ENCODE peak calls at places on chromosomes 1 and 21, in four cellular contexts. Y is iPS DF 6.9; V is CD8-positive, alpha-beta T cell; P is prostate gland. Z is an unnamed sample.

GRCh38 chr1:162003061-162003824 is 20.4 kb downstream of the OLFML2B start:
- DNase-seq in Y (no peak), V (no peak), P (no peak), Z (peak; percentile 94)

GRCh38 chr1:205344010-205344808 is 12.5 kb downstream of the KLHDC8A start:
- DNase-seq in Y (no peak), V (peak; percentile 66), P (no peak), Z (no peak)

GRCh38 chr1:235901461-235901860 is 34.8 kb upstream of the LYST start:
- DNase-seq in Y (no peak), V (no peak), P (no peak), Z (no peak)

GRCh38 chr1:13730751-13731482 is 30.9 kb downstream of the PRDM2 start:
- DNase-seq in Y (no peak), V (peak; percentile 85), P (peak; percentile 13), Z (no peak)

GRCh38 chr1:201419737-201420607 is 1.6 kb downstream of the TNNI1 start:
- DNase-seq in Y (no peak), V (no peak), P (no peak), Z (peak; percentile 87)

GRCh38 chr21:23968722-23969647 is 1638.3 kb downstream of the MRPL39 start:
- DNase-seq in Y (no peak), V (peak; percentile 79), P (no peak), Z (peak; percentile 78)

GRCh38 chr1:157566484-157567300 is 14.4 kb upstream of the FCRL5 start:
- DNase-seq in Y (no peak), V (no peak), P (no peak), Z (no peak)

GRCh38 chr1:209250970-209251636 is 332.4 kb upstream of the CAMK1G start:
- DNase-seq in Y (no peak), V (no peak), P (no peak), Z (no peak)

GRCh38 chr1:27727126-27727525 is 1.4 kb downstream of the FAM76A start:
- DNase-seq in Y (no peak), V (no peak), P (no peak), Z (no peak)

GRCh38 chr1:177820213-177820612 is 149.6 kb downstream of the SEC16B start:
- DNase-seq in Y (no peak), V (no peak), P (no peak), Z (no peak)

DNA sequence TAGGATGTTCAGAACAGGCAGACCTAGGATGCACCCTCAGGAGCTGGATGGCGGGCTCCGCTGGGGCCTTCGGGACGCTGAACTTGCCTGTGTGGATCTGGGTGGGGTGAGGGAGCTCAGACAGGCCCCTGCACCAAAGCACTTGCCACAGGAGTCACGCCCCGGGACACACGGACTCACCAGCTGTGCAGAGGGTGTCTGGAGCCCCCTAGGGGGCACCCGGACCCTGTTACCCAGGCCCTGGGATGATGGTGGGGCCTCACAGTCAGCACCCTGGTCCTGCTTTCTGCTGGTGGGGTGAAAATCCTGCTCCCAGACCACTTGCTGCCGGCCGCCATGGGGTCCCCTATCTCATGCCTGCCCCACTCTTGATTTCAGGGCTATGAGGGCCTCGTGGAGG is 10.8 kb downstream of the PFKL start:
- DNase-seq in Y (no peak), V (no peak), P (no peak), Z (no peak)
- H3K36me3 ChIP-seq in Y (peaks cover 26% of the 10 kb centered on the region), V (peaks cover 23% of the 10 kb centered on the region), P (peaks cover 14% of the 10 kb centered on the region), Z (peaks cover 6% of the 10 kb centered on the region)

GRCh38 chr1:228038387-228039005 is 31.7 kb downstream of the WNT3A start:
- DNase-seq in Y (no peak), V (peak; percentile 39), P (no peak), Z (no peak)

GRCh38 chr1:228041316-228041715 is 34.5 kb downstream of the WNT3A start:
- DNase-seq in Y (no peak), V (no peak), P (no peak), Z (no peak)

GRCh38 chr1:228039006-228039481 is 32.2 kb downstream of the WNT3A start:
- DNase-seq in Y (no peak), V (peak; percentile 43), P (no peak), Z (no peak)

GRCh38 chr1:228039504-228039903 is 32.7 kb downstream of the WNT3A start:
- DNase-seq in Y (no peak), V (no peak), P (no peak), Z (no peak)

DNA sequence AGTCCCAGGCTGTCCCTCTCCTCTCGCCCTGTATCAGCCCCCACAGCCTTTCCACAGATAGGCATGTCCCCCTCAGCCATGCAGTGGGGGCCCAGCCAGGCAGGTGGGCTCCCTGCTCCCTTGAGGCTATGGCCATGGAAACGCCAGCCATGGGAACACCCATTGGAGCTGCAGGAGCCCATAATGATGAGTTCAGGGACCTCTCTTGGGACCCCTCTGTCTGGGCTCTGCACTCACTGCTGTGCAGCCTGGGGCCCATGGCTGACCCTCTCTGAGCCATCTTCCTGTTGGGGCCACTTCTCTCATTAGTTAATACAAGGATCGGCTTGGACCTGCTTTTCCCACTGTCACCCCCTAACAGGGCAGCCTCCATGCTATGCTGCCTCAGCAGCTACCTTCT is 33.2 kb downstream of the WNT3A start:
- DNase-seq in Y (no peak), V (no peak), P (no peak), Z (no peak)
- H3K27me3 ChIP-seq in Y (peaks cover 28% of the 10 kb centered on the region), V (peaks cover 7% of the 10 kb centered on the region), P (peaks cover 5% of the 10 kb centered on the region), Z (peaks cover 4% of the 10 kb centered on the region)

GRCh38 chr1:241610056-241610815 is 29.9 kb downstream of the CHML start:
- DNase-seq in Y (no peak), V (no peak), P (peak; percentile 57), Z (peak; percentile 25)
- H3K4me1 ChIP-seq in Y (no peaks in the 10 kb centered on the region), V (no peaks in the 10 kb centered on the region), P (no peaks in the 10 kb centered on the region), Z (peaks cover 14% of the 10 kb centered on the region)

GRCh38 chr1:225849905-225850304 is 32.3 kb downstream of the TMEM63A start:
- DNase-seq in Y (no peak), V (peak; percentile 80), P (no peak), Z (peak; percentile 46)

GRCh38 chr1:225853441-225853840 is 28.7 kb downstream of the TMEM63A start:
- DNase-seq in Y (no peak), V (no peak), P (no peak), Z (no peak)

GRCh38 chr1:225852413-225853119 is 29.6 kb downstream of the TMEM63A start:
- DNase-seq in Y (no peak), V (no peak), P (no peak), Z (no peak)

GRCh38 chr1:225850370-225850769 is 31.8 kb downstream of the TMEM63A start:
- DNase-seq in Y (no peak), V (no peak), P (no peak), Z (no peak)

DNA sequence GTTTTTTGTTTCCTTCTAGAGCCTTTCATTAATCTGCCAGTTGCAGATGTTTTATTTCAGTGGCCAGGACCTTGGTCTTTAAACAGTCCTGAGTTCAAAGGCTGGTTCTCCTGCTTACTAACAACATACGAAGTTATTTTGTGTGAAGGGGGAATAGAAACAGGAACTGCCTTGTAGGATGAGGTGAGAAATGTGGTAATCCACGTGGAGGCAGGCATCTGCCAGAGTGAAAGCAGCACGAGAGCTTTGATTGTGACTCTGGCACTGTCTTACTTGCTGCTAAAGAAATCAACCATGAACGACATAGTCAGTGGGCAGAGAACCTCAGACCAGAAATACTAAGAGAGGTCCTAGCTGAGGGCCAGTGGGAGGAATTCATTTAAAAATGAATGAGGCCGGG is 30.4 kb downstream of the TMEM63A start:
- DNase-seq in Y (no peak), V (no peak), P (no peak), Z (no peak)
- H3K36me3 ChIP-seq in Y (peaks cover 28% of the 10 kb centered on the region), V (peaks cover 49% of the 10 kb centered on the region), P (no peaks in the 10 kb centered on the region), Z (peaks cover 9% of the 10 kb centered on the region)

GRCh38 chr1:17810668-17811067 is 55.5 kb downstream of the ACTL8 start:
- DNase-seq in Y (no peak), V (no peak), P (no peak), Z (no peak)

GRCh38 chr1:17819129-17819802 is 64.1 kb downstream of the ACTL8 start:
- DNase-seq in Y (no peak), V (no peak), P (no peak), Z (no peak)

GRCh38 chr1:17816511-17816910 is 61.4 kb downstream of the ACTL8 start:
- DNase-seq in Y (no peak), V (no peak), P (no peak), Z (no peak)
- H3K27me3 ChIP-seq in Y (no peaks in the 10 kb centered on the region), V (no peaks in the 10 kb centered on the region), P (no peaks in the 10 kb centered on the region), Z (peaks cover 15% of the 10 kb centered on the region)

DNA sequence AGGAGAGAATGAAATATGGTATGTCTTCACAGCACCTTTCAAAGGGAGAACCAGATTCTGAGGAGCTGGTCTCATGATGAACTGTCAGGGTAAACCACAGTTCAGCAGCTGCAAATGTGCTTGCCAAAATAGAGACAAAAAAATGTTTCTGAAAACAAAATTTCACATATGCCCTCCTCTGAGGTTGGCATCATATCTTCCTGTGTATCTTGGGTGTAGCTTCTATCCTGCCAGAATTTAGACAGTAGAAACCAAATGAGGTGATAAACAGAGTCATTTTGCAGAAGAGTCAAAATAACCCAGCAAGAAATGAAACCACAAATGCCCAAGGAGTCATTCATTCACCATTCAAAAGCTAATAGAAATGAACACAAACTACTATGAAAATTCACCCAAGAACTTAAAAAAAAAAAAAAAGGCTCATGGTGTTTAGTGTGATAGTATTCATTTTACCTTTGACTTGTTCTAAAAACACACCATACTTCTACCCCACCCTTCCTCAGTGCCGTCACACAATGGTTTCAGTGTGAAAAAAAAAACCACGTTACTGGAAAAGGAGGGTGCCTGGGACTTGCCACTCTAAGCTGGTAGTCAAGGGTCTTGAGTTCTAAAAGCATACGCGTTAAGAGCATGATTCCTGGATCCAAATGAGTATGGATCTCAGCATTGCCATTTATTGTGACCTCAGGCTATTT is 18.5 kb downstream of the SELL start:
- DNase-seq in Y (no peak), V (no peak), P (no peak), Z (no peak)
- H3K4me1 ChIP-seq in Y (peaks cover 3% of the 10 kb centered on the region), V (peaks cover 94% of the 10 kb centered on the region), P (no peaks in the 10 kb centered on the region), Z (no peaks in the 10 kb centered on the region)

GRCh38 chr1:93132638-93133037 is 47.6 kb downstream of the TMED5 start:
- DNase-seq in Y (no peak), V (no peak), P (no peak), Z (no peak)
- H3K36me3 ChIP-seq in Y (peaks cover 8% of the 10 kb centered on the region), V (peaks cover 25% of the 10 kb centered on the region), P (no peaks in the 10 kb centered on the region), Z (peaks cover 66% of the 10 kb centered on the region)

GRCh38 chr1:15626269-15626668 is 9.0 kb downstream of the DDI2 start:
- DNase-seq in Y (no peak), V (no peak), P (no peak), Z (no peak)

GRCh38 chr1:15625224-15625917 is 8.1 kb downstream of the DDI2 start:
- DNase-seq in Y (no peak), V (no peak), P (no peak), Z (no peak)

GRCh38 chr1:15624315-15624714 is 7.1 kb downstream of the DDI2 start:
- DNase-seq in Y (no peak), V (no peak), P (no peak), Z (no peak)

GRCh38 chr1:15627343-15627988 is 10.2 kb downstream of the DDI2 start:
- DNase-seq in Y (no peak), V (no peak), P (no peak), Z (no peak)

DNA sequence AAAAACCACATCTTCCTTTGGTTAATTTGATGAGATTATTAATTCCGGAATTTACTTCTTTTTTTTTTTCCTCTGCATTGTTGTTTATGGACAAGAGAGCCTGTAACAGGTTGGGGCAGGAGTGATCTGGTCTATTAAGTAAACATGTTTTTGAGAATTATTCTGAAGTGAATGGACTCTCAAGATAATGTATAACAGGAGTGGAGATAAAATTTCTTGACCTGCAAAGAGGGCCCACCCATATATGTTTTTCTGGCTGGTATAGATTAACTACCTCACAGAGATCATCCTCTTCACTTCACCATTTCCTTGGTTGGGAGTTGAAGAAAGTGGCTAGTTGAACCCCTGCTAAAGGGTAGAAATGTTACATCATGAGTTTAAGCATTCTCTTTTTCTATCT is 10.7 kb downstream of the DDI2 start:
- DNase-seq in Y (no peak), V (no peak), P (no peak), Z (no peak)
- H3K27me3 ChIP-seq in Y (no peaks in the 10 kb centered on the region), V (no peaks in the 10 kb centered on the region), P (no peaks in the 10 kb centered on the region), Z (no peaks in the 10 kb centered on the region)

GRCh38 chr1:2237773-2238172 is 9.7 kb downstream of the SKI start:
- DNase-seq in Y (no peak), V (no peak), P (no peak), Z (no peak)
- H3K4me1 ChIP-seq in Y (peaks cover 7% of the 10 kb centered on the region), V (peaks cover 100% of the 10 kb centered on the region), P (peaks cover 54% of the 10 kb centered on the region), Z (peaks cover 1% of the 10 kb centered on the region)